ENCODE peak calls at places on chromosomes 5 and 9, in nine cellular contexts. One of them, this sample, is unnamed.

GRCh38 chr9:37974506-37975173 is 70.7 kb upstream of the SLC25A51 start:
- DNase-seq in esophagus squamous epithelium: no peak
- DNase-seq in adipocyte: peak
- DNase-seq in foreskin fibroblast: no peak
- DNase-seq in upper lobe of right lung: peak
- DNase-seq in cardiac fibroblast: no peak
- DNase-seq in choroid plexus epithelial cell: peak
- DNase-seq in fibroblast of pulmonary artery: no peak
- DNase-seq in fibroblast of the aortic adventitia: no peak
- DNase-seq in this sample: peak

GRCh38 chr5:133579766-133580165 is 32.6 kb downstream of the FSTL4 start:
- DNase-seq in esophagus squamous epithelium: no peak
- DNase-seq in adipocyte: no peak
- DNase-seq in foreskin fibroblast: no peak
- DNase-seq in upper lobe of right lung: no peak
- DNase-seq in cardiac fibroblast: no peak
- DNase-seq in choroid plexus epithelial cell: no peak
- DNase-seq in fibroblast of pulmonary artery: no peak
- DNase-seq in fibroblast of the aortic adventitia: no peak
- DNase-seq in this sample: no peak

GRCh38 chr5:126450388-126450787 is 27.2 kb downstream of the GRAMD2B start:
- DNase-seq in esophagus squamous epithelium: no peak
- DNase-seq in adipocyte: no peak
- DNase-seq in foreskin fibroblast: no peak
- DNase-seq in upper lobe of right lung: no peak
- DNase-seq in cardiac fibroblast: peak
- DNase-seq in choroid plexus epithelial cell: peak
- DNase-seq in fibroblast of pulmonary artery: no peak
- DNase-seq in fibroblast of the aortic adventitia: no peak
- DNase-seq in this sample: peak

GRCh38 chr5:30413540-30413939 is 779.9 kb upstream of the CDH6 start:
- DNase-seq in esophagus squamous epithelium: no peak
- DNase-seq in adipocyte: peak
- DNase-seq in foreskin fibroblast: no peak
- DNase-seq in upper lobe of right lung: no peak
- DNase-seq in cardiac fibroblast: no peak
- DNase-seq in choroid plexus epithelial cell: peak
- DNase-seq in fibroblast of pulmonary artery: no peak
- DNase-seq in fibroblast of the aortic adventitia: peak
- DNase-seq in this sample: no peak

GRCh38 chr9:121735792-121736130 is 84.3 kb downstream of the DAB2IP start:
- DNase-seq in esophagus squamous epithelium: no peak
- DNase-seq in adipocyte: no peak
- DNase-seq in foreskin fibroblast: peak
- DNase-seq in upper lobe of right lung: no peak
- DNase-seq in cardiac fibroblast: no peak
- DNase-seq in choroid plexus epithelial cell: peak
- DNase-seq in fibroblast of pulmonary artery: no peak
- DNase-seq in fibroblast of the aortic adventitia: no peak
- DNase-seq in this sample: no peak

GRCh38 chr5:58127486-58128220 is 332.2 kb downstream of the PLK2 start:
- DNase-seq in esophagus squamous epithelium: no peak
- DNase-seq in adipocyte: no peak
- DNase-seq in foreskin fibroblast: no peak
- DNase-seq in upper lobe of right lung: no peak
- DNase-seq in cardiac fibroblast: no peak
- DNase-seq in choroid plexus epithelial cell: peak
- DNase-seq in fibroblast of pulmonary artery: no peak
- DNase-seq in fibroblast of the aortic adventitia: no peak
- DNase-seq in this sample: peak

GRCh38 chr5:169071-169727 is 22.1 kb upstream of the LRRC14B start:
- DNase-seq in esophagus squamous epithelium: no peak
- DNase-seq in adipocyte: peak
- DNase-seq in foreskin fibroblast: peak
- DNase-seq in upper lobe of right lung: peak
- DNase-seq in cardiac fibroblast: peak
- DNase-seq in choroid plexus epithelial cell: peak
- DNase-seq in fibroblast of pulmonary artery: peak
- DNase-seq in fibroblast of the aortic adventitia: peak
- DNase-seq in this sample: no peak

GRCh38 chr5:106397700-106398099 is 1273.0 kb downstream of the EFNA5 start:
- DNase-seq in esophagus squamous epithelium: no peak
- DNase-seq in adipocyte: peak
- DNase-seq in foreskin fibroblast: peak
- DNase-seq in upper lobe of right lung: no peak
- DNase-seq in cardiac fibroblast: peak
- DNase-seq in choroid plexus epithelial cell: peak
- DNase-seq in fibroblast of pulmonary artery: peak
- DNase-seq in fibroblast of the aortic adventitia: peak
- DNase-seq in this sample: peak

GRCh38 chr5:157115502-157115901 is 6.7 kb upstream of the HAVCR2 start:
- DNase-seq in esophagus squamous epithelium: no peak
- DNase-seq in adipocyte: no peak
- DNase-seq in foreskin fibroblast: no peak
- DNase-seq in upper lobe of right lung: no peak
- DNase-seq in cardiac fibroblast: no peak
- DNase-seq in choroid plexus epithelial cell: no peak
- DNase-seq in fibroblast of pulmonary artery: no peak
- DNase-seq in fibroblast of the aortic adventitia: no peak
- DNase-seq in this sample: no peak

GRCh38 chr5:85479849-85480248 is 1095.2 kb upstream of the EDIL3 start:
- DNase-seq in esophagus squamous epithelium: no peak
- DNase-seq in adipocyte: no peak
- DNase-seq in foreskin fibroblast: no peak
- DNase-seq in upper lobe of right lung: no peak
- DNase-seq in cardiac fibroblast: no peak
- DNase-seq in choroid plexus epithelial cell: no peak
- DNase-seq in fibroblast of pulmonary artery: no peak
- DNase-seq in fibroblast of the aortic adventitia: no peak
- DNase-seq in this sample: no peak

GRCh38 chr9:121278535-121279169 is 10.7 kb downstream of the GSN start:
- DNase-seq in esophagus squamous epithelium: no peak
- DNase-seq in adipocyte: peak
- DNase-seq in foreskin fibroblast: peak
- DNase-seq in upper lobe of right lung: no peak
- DNase-seq in cardiac fibroblast: peak
- DNase-seq in choroid plexus epithelial cell: peak
- DNase-seq in fibroblast of pulmonary artery: peak
- DNase-seq in fibroblast of the aortic adventitia: peak
- DNase-seq in this sample: peak

GRCh38 chr9:127919253-127919815 is 2.5 kb upstream of the ST6GALNAC4 start:
- DNase-seq in esophagus squamous epithelium: no peak
- DNase-seq in adipocyte: peak
- DNase-seq in foreskin fibroblast: peak
- DNase-seq in upper lobe of right lung: peak
- DNase-seq in cardiac fibroblast: peak
- DNase-seq in choroid plexus epithelial cell: peak
- DNase-seq in fibroblast of pulmonary artery: peak
- DNase-seq in fibroblast of the aortic adventitia: peak
- DNase-seq in this sample: peak

GRCh38 chr5:176831026-176831423 is 20.7 kb downstream of the UNC5A start:
- DNase-seq in esophagus squamous epithelium: no peak
- DNase-seq in adipocyte: no peak
- DNase-seq in foreskin fibroblast: no peak
- DNase-seq in upper lobe of right lung: no peak
- DNase-seq in cardiac fibroblast: no peak
- DNase-seq in choroid plexus epithelial cell: no peak
- DNase-seq in fibroblast of pulmonary artery: no peak
- DNase-seq in fibroblast of the aortic adventitia: no peak
- DNase-seq in this sample: no peak

GRCh38 chr5:176181271-176181855 is 56.9 kb upstream of the SIMC1 start:
- DNase-seq in esophagus squamous epithelium: no peak
- DNase-seq in adipocyte: no peak
- DNase-seq in foreskin fibroblast: no peak
- DNase-seq in upper lobe of right lung: no peak
- DNase-seq in cardiac fibroblast: no peak
- DNase-seq in choroid plexus epithelial cell: no peak
- DNase-seq in fibroblast of pulmonary artery: no peak
- DNase-seq in fibroblast of the aortic adventitia: no peak
- DNase-seq in this sample: no peak

GRCh38 chr9:127762111-127762676 is 16.3 kb downstream of the SH2D3C start:
- DNase-seq in esophagus squamous epithelium: no peak
- DNase-seq in adipocyte: no peak
- DNase-seq in foreskin fibroblast: no peak
- DNase-seq in upper lobe of right lung: peak
- DNase-seq in cardiac fibroblast: no peak
- DNase-seq in choroid plexus epithelial cell: no peak
- DNase-seq in fibroblast of pulmonary artery: no peak
- DNase-seq in fibroblast of the aortic adventitia: no peak
- DNase-seq in this sample: no peak

GRCh38 chr5:125005287-125005686 is 258.8 kb upstream of the ZNF608 start:
- DNase-seq in esophagus squamous epithelium: no peak
- DNase-seq in adipocyte: no peak
- DNase-seq in foreskin fibroblast: no peak
- DNase-seq in upper lobe of right lung: no peak
- DNase-seq in cardiac fibroblast: no peak
- DNase-seq in choroid plexus epithelial cell: no peak
- DNase-seq in fibroblast of pulmonary artery: no peak
- DNase-seq in fibroblast of the aortic adventitia: no peak
- DNase-seq in this sample: no peak

DNA sequence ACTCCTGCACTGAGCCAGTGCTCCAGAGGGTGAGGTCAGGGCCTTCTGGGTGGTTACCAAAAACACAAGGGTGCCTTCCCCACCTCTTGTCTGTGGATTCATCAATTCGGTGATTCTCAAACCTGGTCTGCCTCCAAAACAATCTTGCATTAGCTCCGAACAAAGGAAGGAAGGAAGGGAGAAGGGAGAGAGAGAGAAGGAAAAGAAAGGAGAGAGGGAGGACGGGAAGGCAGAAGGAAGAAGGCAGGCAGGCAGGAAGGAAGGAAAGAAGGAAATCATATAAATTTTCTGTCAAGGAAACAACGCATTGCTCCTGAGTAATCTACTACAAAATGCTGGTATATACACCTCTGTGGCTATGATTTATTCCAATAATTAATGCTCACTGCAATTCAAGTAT is 39.3 kb downstream of the MYO10 start:
- DNase-seq in esophagus squamous epithelium: no peak
- DNase-seq in adipocyte: no peak
- DNase-seq in foreskin fibroblast: no peak
- DNase-seq in upper lobe of right lung: no peak
- DNase-seq in cardiac fibroblast: no peak
- DNase-seq in choroid plexus epithelial cell: no peak
- DNase-seq in fibroblast of pulmonary artery: no peak
- DNase-seq in fibroblast of the aortic adventitia: no peak
- DNase-seq in this sample: no peak
- H3K4me3 ChIP-seq in esophagus squamous epithelium: no peak
- H3K4me3 ChIP-seq in adipocyte: no peak
- H3K4me3 ChIP-seq in foreskin fibroblast: no peak
- H3K4me3 ChIP-seq in upper lobe of right lung: no peak
- H3K4me3 ChIP-seq in cardiac fibroblast: no peak
- H3K4me3 ChIP-seq in choroid plexus epithelial cell: no peak
- H3K4me3 ChIP-seq in fibroblast of pulmonary artery: no peak
- H3K4me3 ChIP-seq in fibroblast of the aortic adventitia: no peak
- H3K4me3 ChIP-seq in this sample: no peak

GRCh38 chr5:74032617-74033016 is 406.6 kb downstream of the ARHGEF28 start:
- DNase-seq in esophagus squamous epithelium: no peak
- DNase-seq in adipocyte: no peak
- DNase-seq in foreskin fibroblast: no peak
- DNase-seq in upper lobe of right lung: no peak
- DNase-seq in cardiac fibroblast: no peak
- DNase-seq in choroid plexus epithelial cell: no peak
- DNase-seq in fibroblast of pulmonary artery: no peak
- DNase-seq in fibroblast of the aortic adventitia: no peak
- DNase-seq in this sample: no peak

GRCh38 chr5:74031536-74031935 is 405.5 kb downstream of the ARHGEF28 start:
- DNase-seq in esophagus squamous epithelium: no peak
- DNase-seq in adipocyte: no peak
- DNase-seq in foreskin fibroblast: no peak
- DNase-seq in upper lobe of right lung: no peak
- DNase-seq in cardiac fibroblast: no peak
- DNase-seq in choroid plexus epithelial cell: no peak
- DNase-seq in fibroblast of pulmonary artery: no peak
- DNase-seq in fibroblast of the aortic adventitia: no peak
- DNase-seq in this sample: no peak

GRCh38 chr5:74030821-74031220 is 404.8 kb downstream of the ARHGEF28 start:
- DNase-seq in esophagus squamous epithelium: no peak
- DNase-seq in adipocyte: no peak
- DNase-seq in foreskin fibroblast: no peak
- DNase-seq in upper lobe of right lung: no peak
- DNase-seq in cardiac fibroblast: no peak
- DNase-seq in choroid plexus epithelial cell: no peak
- DNase-seq in fibroblast of pulmonary artery: no peak
- DNase-seq in fibroblast of the aortic adventitia: no peak
- DNase-seq in this sample: peak

GRCh38 chr5:74035521-74035937 is 409.5 kb downstream of the ARHGEF28 start:
- DNase-seq in esophagus squamous epithelium: no peak
- DNase-seq in adipocyte: peak
- DNase-seq in foreskin fibroblast: peak
- DNase-seq in upper lobe of right lung: no peak
- DNase-seq in cardiac fibroblast: peak
- DNase-seq in choroid plexus epithelial cell: peak
- DNase-seq in fibroblast of pulmonary artery: peak
- DNase-seq in fibroblast of the aortic adventitia: peak
- DNase-seq in this sample: peak

GRCh38 chr5:74034738-74035137 is 408.7 kb downstream of the ARHGEF28 start:
- DNase-seq in esophagus squamous epithelium: no peak
- DNase-seq in adipocyte: peak
- DNase-seq in foreskin fibroblast: peak
- DNase-seq in upper lobe of right lung: no peak
- DNase-seq in cardiac fibroblast: peak
- DNase-seq in choroid plexus epithelial cell: peak
- DNase-seq in fibroblast of pulmonary artery: peak
- DNase-seq in fibroblast of the aortic adventitia: peak
- DNase-seq in this sample: peak
- H3K4me3 ChIP-seq in esophagus squamous epithelium: no peak
- H3K4me3 ChIP-seq in adipocyte: no peak
- H3K4me3 ChIP-seq in foreskin fibroblast: no peak
- H3K4me3 ChIP-seq in upper lobe of right lung: no peak
- H3K4me3 ChIP-seq in cardiac fibroblast: no peak
- H3K4me3 ChIP-seq in choroid plexus epithelial cell: no peak
- H3K4me3 ChIP-seq in fibroblast of pulmonary artery: no peak
- H3K4me3 ChIP-seq in fibroblast of the aortic adventitia: no peak
- H3K4me3 ChIP-seq in this sample: no peak

GRCh38 chr9:134374301-134375010 is 48.2 kb downstream of the RXRA start:
- DNase-seq in esophagus squamous epithelium: no peak
- DNase-seq in adipocyte: no peak
- DNase-seq in foreskin fibroblast: no peak
- DNase-seq in upper lobe of right lung: peak
- DNase-seq in cardiac fibroblast: no peak
- DNase-seq in choroid plexus epithelial cell: no peak
- DNase-seq in fibroblast of pulmonary artery: no peak
- DNase-seq in fibroblast of the aortic adventitia: no peak
- DNase-seq in this sample: no peak
- H3K4me3 ChIP-seq in esophagus squamous epithelium: no peak
- H3K4me3 ChIP-seq in adipocyte: peak
- H3K4me3 ChIP-seq in foreskin fibroblast: no peak
- H3K4me3 ChIP-seq in upper lobe of right lung: no peak
- H3K4me3 ChIP-seq in cardiac fibroblast: no peak
- H3K4me3 ChIP-seq in choroid plexus epithelial cell: no peak
- H3K4me3 ChIP-seq in fibroblast of pulmonary artery: no peak
- H3K4me3 ChIP-seq in fibroblast of the aortic adventitia: no peak
- H3K4me3 ChIP-seq in this sample: no peak

DNA sequence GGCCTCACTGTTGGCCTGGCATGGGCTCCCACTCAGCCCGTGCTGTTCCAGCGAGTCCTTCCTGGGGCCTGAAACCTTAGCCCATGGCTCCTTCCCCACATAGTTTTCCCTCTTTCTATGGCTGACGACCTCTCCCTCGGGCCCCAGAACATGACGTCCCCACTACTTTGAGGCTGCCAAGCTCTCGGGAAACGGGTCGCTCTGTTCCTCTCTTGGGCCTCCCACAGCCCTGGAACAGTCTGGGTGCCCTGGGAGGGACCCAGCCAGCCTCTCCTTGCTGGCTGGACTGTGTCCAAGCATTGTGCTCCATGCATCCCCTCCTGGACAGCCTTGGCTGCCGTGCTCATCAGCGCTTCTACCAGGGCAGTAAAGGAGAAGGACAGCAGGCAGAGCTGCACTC is 118.3 kb downstream of the SYK start:
- DNase-seq in esophagus squamous epithelium: no peak
- DNase-seq in adipocyte: no peak
- DNase-seq in foreskin fibroblast: no peak
- DNase-seq in upper lobe of right lung: no peak
- DNase-seq in cardiac fibroblast: no peak
- DNase-seq in choroid plexus epithelial cell: no peak
- DNase-seq in fibroblast of pulmonary artery: no peak
- DNase-seq in fibroblast of the aortic adventitia: no peak
- DNase-seq in this sample: no peak
- H3K4me3 ChIP-seq in esophagus squamous epithelium: no peak
- H3K4me3 ChIP-seq in adipocyte: no peak
- H3K4me3 ChIP-seq in foreskin fibroblast: no peak
- H3K4me3 ChIP-seq in upper lobe of right lung: no peak
- H3K4me3 ChIP-seq in cardiac fibroblast: no peak
- H3K4me3 ChIP-seq in choroid plexus epithelial cell: no peak
- H3K4me3 ChIP-seq in fibroblast of pulmonary artery: no peak
- H3K4me3 ChIP-seq in fibroblast of the aortic adventitia: no peak
- H3K4me3 ChIP-seq in this sample: no peak